ENCODE peak calls at places on chromosomes 16 and 17, in seven cellular contexts. D is IMR-90, B is mesendoderm, Z is neuronal stem cell, T is H1, X is mesenchymal stem cell, W is trophoblast cell. J is an unnamed sample.
A peak's percentile ranks its signal among the peaks of the same experiment; 100 is the strongest.

GRCh38 chr16:1990336-1991134 is 765 bp downstream of the SYNGR3 start:
- DNase-seq in D (no peak), B (peak; percentile 75), Z (no peak), T (no peak), X (no peak), W (peak; percentile 54), J (peak; percentile 86)

GRCh38 chr17:78125138-78125913 is 3.2 kb downstream of the TMC6 start:
- DNase-seq in D (no peak), B (no peak), Z (no peak), T (no peak), X (no peak), W (no peak), J (no peak)

GRCh38 chr16:57127037-57127763 is 34.8 kb downstream of the CPNE2 start:
- DNase-seq in D (no peak), B (no peak), Z (no peak), T (no peak), X (no peak), W (no peak), J (no peak)

GRCh38 chr16:65214196-65214595 is 92.3 kb upstream of the CDH11 start:
- DNase-seq in D (peak; percentile 17), B (no peak), Z (no peak), T (no peak), X (peak; percentile 54), W (no peak), J (no peak)

GRCh38 chr16:85379041-85380001 is 233.8 kb upstream of the GSE1 start:
- DNase-seq in D (no peak), B (no peak), Z (no peak), T (no peak), X (no peak), W (no peak), J (no peak)

GRCh38 chr16:74309789-74310781 is 13.5 kb downstream of the PSMD7 start:
- DNase-seq in D (peak; percentile 56), B (peak; percentile 65), Z (peak; percentile 39), T (no peak), X (peak; percentile 65), W (peak; percentile 65), J (no peak)

GRCh38 chr17:49764559-49765180 is 739 bp upstream of the FAM117A start:
- DNase-seq in D (no peak), B (no peak), Z (no peak), T (no peak), X (peak; percentile 8), W (peak; percentile 9), J (no peak)

GRCh38 chr16:2471016-2471652 is at the start of gene NTN3:
- DNase-seq in D (no peak), B (peak; percentile 43), Z (peak; percentile 79), T (no peak), X (no peak), W (no peak), J (peak; percentile 67)

DNA sequence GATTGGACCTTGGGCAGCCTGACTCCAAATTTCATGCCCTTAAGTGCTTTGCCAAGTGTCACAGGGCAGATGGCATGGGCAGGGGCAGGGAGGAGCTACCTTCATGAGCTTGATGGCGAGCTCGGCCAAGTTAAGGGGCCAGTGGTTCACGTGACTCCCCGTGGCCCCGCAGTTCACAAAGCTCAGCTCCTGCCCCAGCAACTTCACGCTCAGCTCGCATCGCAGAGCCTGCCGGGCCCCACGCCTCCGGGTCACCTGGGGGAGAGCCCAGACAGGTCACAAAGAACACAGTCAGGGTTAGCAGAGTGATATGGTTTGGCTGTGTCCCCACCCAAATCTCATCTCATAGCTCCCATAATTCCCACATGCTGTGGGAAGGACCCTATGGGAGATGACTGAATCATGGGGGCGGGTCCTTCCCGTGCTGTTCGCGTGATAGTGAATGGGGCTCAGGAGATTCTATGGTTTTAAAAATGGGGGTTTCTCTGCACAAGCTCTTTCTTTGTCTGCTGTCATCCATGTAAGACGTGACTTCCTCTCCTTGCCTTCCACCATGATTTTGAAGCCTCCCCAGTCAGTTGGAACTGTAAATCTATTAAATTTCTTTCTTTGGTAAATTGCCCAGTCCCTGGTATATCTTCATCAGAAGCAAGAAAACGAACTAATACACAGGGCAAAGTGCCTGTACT is 108.1 kb downstream of the LITAF start:
- DNase-seq in D (no peak), B (no peak), Z (no peak), T (no peak), X (no peak), W (no peak), J (no peak)
- H3K4ac ChIP-seq in D (no peak overlapping the region), B (no peak overlapping the region), Z (peak overlapping the region; percentile 38), T (no peak overlapping the region), X (no peak overlapping the region), W (no peak overlapping the region), J (no peak overlapping the region)

DNA sequence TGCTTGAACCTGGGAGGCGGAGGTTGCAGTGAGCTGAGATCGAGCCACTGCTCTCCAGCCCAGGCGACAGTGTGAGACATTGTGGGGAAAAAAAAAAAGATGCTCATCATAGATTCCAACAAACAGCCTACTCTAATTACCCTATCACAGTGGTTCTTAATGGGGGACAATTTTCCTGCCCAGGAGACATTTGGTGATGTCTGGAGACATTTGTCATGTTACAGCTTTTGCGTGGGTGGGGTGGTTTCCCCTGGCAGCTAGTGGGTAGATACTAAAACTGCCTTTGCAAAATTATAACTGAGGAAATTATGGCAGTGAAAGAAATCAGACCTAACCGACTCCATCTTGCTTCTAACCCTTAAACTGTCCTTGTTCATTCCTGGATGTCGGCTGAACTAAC is 92.5 kb upstream of the RBL2 start:
- DNase-seq in D (no peak), B (no peak), Z (no peak), T (no peak), X (no peak), W (no peak), J (no peak)
- H3K4ac ChIP-seq in D (no peak overlapping the region), B (no peak overlapping the region), Z (no peak overlapping the region), T (no peak overlapping the region), X (no peak overlapping the region), W (no peak overlapping the region), J (no peak overlapping the region)

GRCh38 chr17:60075981-60076380 is 2.7 kb downstream of the HEATR6 start:
- DNase-seq in D (no peak), B (no peak), Z (no peak), T (no peak), X (no peak), W (no peak), J (no peak)
- H3K4ac ChIP-seq in D (no peak overlapping the region), B (no peak overlapping the region), Z (no peak overlapping the region), T (no peak overlapping the region), X (no peak overlapping the region), W (no peak overlapping the region), J (no peak overlapping the region)

GRCh38 chr17:19651461-19652238 is 3.1 kb downstream of the ALDH3A2 start:
- DNase-seq in D (no peak), B (peak; percentile 29), Z (no peak), T (no peak), X (no peak), W (no peak), J (no peak)
- H3K4ac ChIP-seq in D (no peak overlapping the region), B (no peak overlapping the region), Z (no peak overlapping the region), T (no peak overlapping the region), X (no peak overlapping the region), W (no peak overlapping the region), J (no peak overlapping the region)

GRCh38 chr17:59826741-59827453 is 65.8 kb downstream of the TUBD1 start:
- DNase-seq in D (no peak), B (no peak), Z (no peak), T (no peak), X (no peak), W (no peak), J (no peak)

GRCh38 chr17:59829217-59830006 is 63.3 kb downstream of the TUBD1 start:
- DNase-seq in D (peak; percentile 98), B (peak; percentile 86), Z (no peak), T (no peak), X (peak; percentile 98), W (peak; percentile 55), J (no peak)

GRCh38 chr17:59828478-59828760 is 64.3 kb downstream of the TUBD1 start:
- DNase-seq in D (no peak), B (no peak), Z (no peak), T (no peak), X (no peak), W (no peak), J (no peak)

GRCh38 chr17:59825533-59826316 is 67.0 kb downstream of the TUBD1 start:
- DNase-seq in D (peak; percentile 90), B (no peak), Z (no peak), T (no peak), X (peak; percentile 97), W (peak; percentile 2), J (no peak)

GRCh38 chr17:59827721-59828477 is 64.8 kb downstream of the TUBD1 start:
- DNase-seq in D (no peak), B (no peak), Z (no peak), T (no peak), X (peak; percentile 33), W (no peak), J (no peak)
- H3K4ac ChIP-seq in D (peak overlapping the region; percentile 87), B (no peak overlapping the region), Z (no peak overlapping the region), T (no peak overlapping the region), X (peak overlapping the region; percentile 71), W (no peak overlapping the region), J (no peak overlapping the region)

GRCh38 chr16:88539261-88539651 is 30.9 kb upstream of the ZC3H18 start:
- DNase-seq in D (no peak), B (no peak), Z (no peak), T (no peak), X (no peak), W (no peak), J (no peak)
- H3K4ac ChIP-seq in D (no peak overlapping the region), B (no peak overlapping the region), Z (no peak overlapping the region), T (no peak overlapping the region), X (no peak overlapping the region), W (no peak overlapping the region), J (no peak overlapping the region)

GRCh38 chr16:75323928-75324327 is 72.5 kb upstream of the BCAR1 start:
- DNase-seq in D (no peak), B (no peak), Z (no peak), T (no peak), X (peak; percentile 49), W (no peak), J (no peak)

GRCh38 chr16:75322706-75323105 is 71.3 kb upstream of the BCAR1 start:
- DNase-seq in D (peak; percentile 64), B (no peak), Z (no peak), T (no peak), X (peak; percentile 66), W (peak; percentile 74), J (no peak)

GRCh38 chr16:75329933-75330332 is 78.5 kb upstream of the BCAR1 start:
- DNase-seq in D (no peak), B (no peak), Z (no peak), T (no peak), X (no peak), W (no peak), J (no peak)

GRCh38 chr16:75323198-75323597 is 71.8 kb upstream of the BCAR1 start:
- DNase-seq in D (no peak), B (peak; percentile 35), Z (no peak), T (no peak), X (no peak), W (peak; percentile 73), J (no peak)

DNA sequence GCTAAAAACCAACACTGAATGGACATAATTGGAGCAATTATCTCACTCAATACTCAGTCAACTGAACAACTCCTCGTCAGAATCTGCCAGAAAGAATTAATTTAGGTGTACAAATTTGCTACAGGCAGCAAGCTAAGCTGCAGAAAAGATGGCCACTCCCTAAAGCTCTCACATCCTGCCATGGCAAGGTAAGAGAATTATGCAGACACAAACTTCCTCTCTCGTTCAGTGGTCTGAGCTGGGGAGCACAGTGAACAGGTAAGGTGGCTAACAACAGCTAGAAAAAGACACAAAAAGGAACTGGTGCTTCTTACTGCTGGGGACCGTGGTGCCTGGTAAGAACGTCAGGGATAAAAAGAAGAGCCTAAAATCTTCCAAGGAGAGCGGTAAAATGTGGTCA is 74.9 kb upstream of the BCAR1 start:
- DNase-seq in D (no peak), B (no peak), Z (no peak), T (no peak), X (no peak), W (no peak), J (no peak)
- H3K4ac ChIP-seq in D (no peak overlapping the region), B (no peak overlapping the region), Z (no peak overlapping the region), T (no peak overlapping the region), X (peak overlapping the region; percentile 49), W (no peak overlapping the region), J (no peak overlapping the region)

J was measured in H9.